ENCODE peak calls at places on chromosomes 5 and 9, in eight cellular contexts. B is non-pigmented ciliary epithelial cell, J is iris pigment epithelial cell, K is NCI-H1105 treated with DMSO at 0.1 percent for 48 hours, M is OCI-LY7, F is NB4, T is NCI-H524, Y is sciatic nerve. V is an unnamed sample.

GRCh38 chr9:108687360-108687981 is 168.3 kb downstream of the ACTL7B start:
- DNase-seq in B (no peak), J (no peak), K (no peak), M (no peak), F (no peak), T (peak), Y (no peak), V (peak)

GRCh38 chr5:80959768-80960442 is at the start of gene RASGRF2:
- DNase-seq in B (no peak), J (peak), K (no peak), M (no peak), F (no peak), T (peak), Y (peak), V (peak)

GRCh38 chr9:105976257-105976656 is 281.9 kb downstream of the TMEM38B start:
- DNase-seq in B (no peak), J (no peak), K (no peak), M (no peak), F (no peak), T (peak), Y (no peak), V (no peak)

GRCh38 chr5:170408189-170408588 is 19.0 kb upstream of the KCNMB1 start:
- DNase-seq in B (no peak), J (no peak), K (no peak), M (no peak), F (no peak), T (peak), Y (no peak), V (no peak)

GRCh38 chr9:114417511-114417910 is 29.7 kb upstream of the AKNA start:
- DNase-seq in B (no peak), J (peak), K (no peak), M (no peak), F (no peak), T (no peak), Y (no peak), V (no peak)

GRCh38 chr9:94802795-94803194 is 76.3 kb downstream of the AOPEP start:
- DNase-seq in B (no peak), J (peak), K (no peak), M (no peak), F (peak), T (no peak), Y (no peak), V (no peak)

GRCh38 chr9:86549920-86550319 is 195.7 kb upstream of the TUT7 start:
- DNase-seq in B (no peak), J (no peak), K (no peak), M (no peak), F (no peak), T (no peak), Y (no peak), V (no peak)

GRCh38 chr5:76542887-76543690 is 80.1 kb downstream of the F2RL2 start:
- DNase-seq in B (no peak), J (peak), K (no peak), M (no peak), F (peak), T (no peak), Y (no peak), V (no peak)

GRCh38 chr9:95058121-95058785 is 259.3 kb downstream of the FANCC start:
- DNase-seq in B (no peak), J (no peak), K (no peak), M (no peak), F (no peak), T (no peak), Y (no peak), V (no peak)

GRCh38 chr9:89674667-89675402 is 70.0 kb downstream of the GADD45G start:
- DNase-seq in B (no peak), J (no peak), K (peak), M (no peak), F (no peak), T (peak), Y (no peak), V (no peak)

GRCh38 chr5:128252794-128253193 is 169.2 kb downstream of the SLC12A2 start:
- DNase-seq in B (no peak), J (peak), K (no peak), M (no peak), F (no peak), T (no peak), Y (no peak), V (no peak)

GRCh38 chr5:108046955-108047670 is 334.8 kb downstream of the FBXL17 start:
- DNase-seq in B (no peak), J (no peak), K (no peak), M (no peak), F (no peak), T (peak), Y (no peak), V (no peak)

GRCh38 chr5:38651806-38652205 is 95.4 kb upstream of the LIFR start:
- DNase-seq in B (no peak), J (peak), K (no peak), M (no peak), F (no peak), T (no peak), Y (no peak), V (no peak)

GRCh38 chr5:15966066-15966640 is 213.4 kb downstream of the MARCHF11 start:
- DNase-seq in B (no peak), J (peak), K (no peak), M (no peak), F (no peak), T (no peak), Y (no peak), V (no peak)

GRCh38 chr5:164009628-164010027 is 504.2 kb downstream of the MAT2B start:
- DNase-seq in B (no peak), J (no peak), K (no peak), M (no peak), F (no peak), T (no peak), Y (no peak), V (no peak)

GRCh38 chr9:130043654-130044623 is 950 bp upstream of the FNBP1 start:
- DNase-seq in B (no peak), J (peak), K (no peak), M (no peak), F (no peak), T (no peak), Y (peak), V (peak)

V was measured in dermis microvascular lymphatic vessel endothelial cell.